ENCODE peak calls at places on chromosomes 13 and 19, in four cellular contexts. B is pancreas, X is body of pancreas, G is trophoblast cell. K is an unnamed sample.

GRCh38 chr13:96992633-96993032 is 1.6 kb downstream of the OXGR1 start:
- DNase-seq in B (no peak), X (no peak), G (no peak), K (no peak)

GRCh38 chr13:78022164-78022877 is 103.7 kb upstream of the EDNRB start:
- DNase-seq in B (no peak), X (peak; percentile 51), G (no peak), K (peak; percentile 24)

GRCh38 chr13:65638572-65639168 is 1591.5 kb downstream of the PCDH9 start:
- DNase-seq in B (no peak), X (peak; percentile 3), G (no peak), K (no peak)

GRCh38 chr19:40603071-40603718 is 2.0 kb downstream of the LTBP4 start:
- DNase-seq in B (no peak), X (no peak), G (peak; percentile 51), K (no peak)

GRCh38 chr19:34232566-34233481 is 21.5 kb upstream of the GARRE1 start:
- DNase-seq in B (no peak), X (peak; percentile 47), G (no peak), K (no peak)

GRCh38 chr13:79455331-79455730 is 25.6 kb upstream of the NDFIP2 start:
- DNase-seq in B (no peak), X (no peak), G (peak; percentile 96), K (no peak)

GRCh38 chr13:111210488-111210887 is 95.4 kb downstream of the ARHGEF7 start:
- DNase-seq in B (no peak), X (peak; percentile 17), G (no peak), K (no peak)

GRCh38 chr13:113981201-113981605 is 7.3 kb upstream of the C13orf46 start:
- DNase-seq in B (peak; percentile 67), X (peak; percentile 88), G (no peak), K (no peak)

GRCh38 chr19:39314016-39314728 is 6.5 kb downstream of the LRFN1 start:
- DNase-seq in B (no peak), X (no peak), G (no peak), K (no peak)

GRCh38 chr19:33705090-33705847 is 83.5 kb downstream of the CHST8 start:
- DNase-seq in B (no peak), X (no peak), G (no peak), K (no peak)

GRCh38 chr19:31515931-31516330 is 166.7 kb upstream of the TSHZ3 start:
- DNase-seq in B (no peak), X (no peak), G (no peak), K (no peak)

GRCh38 chr13:101018720-101019119 is 344.1 kb upstream of the TMTC4 start:
- DNase-seq in B (no peak), X (no peak), G (peak; percentile 81), K (no peak)

GRCh38 chr13:51422484-51422883 is 30.4 kb downstream of the INTS6 start:
- DNase-seq in B (no peak), X (no peak), G (no peak), K (no peak)

GRCh38 chr13:96811049-96811448 is 183.2 kb downstream of the OXGR1 start:
- DNase-seq in B (no peak), X (no peak), G (no peak), K (no peak)

GRCh38 chr13:37811441-37811840 is 58.1 kb downstream of the TRPC4 start:
- DNase-seq in B (no peak), X (no peak), G (peak; percentile 4), K (no peak)

GRCh38 chr13:40193290-40194203 is 472.9 kb downstream of the FOXO1 start:
- DNase-seq in B (no peak), X (peak; percentile 21), G (no peak), K (no peak)

GRCh38 chr19:1262687-1263123 is 6.4 kb upstream of the CIRBP start:
- DNase-seq in B (no peak), X (no peak), G (no peak), K (no peak)

GRCh38 chr13:37127706-37128241 is 22.3 kb upstream of the CSNK1A1L start:
- DNase-seq in B (peak; percentile 11), X (peak; percentile 34), G (no peak), K (no peak)

GRCh38 chr13:91017669-91018053 is 329.8 kb upstream of the MIR17HG start:
- DNase-seq in B (no peak), X (peak; percentile 42), G (no peak), K (no peak)

GRCh38 chr13:91399189-91400093 is 1.0 kb downstream of the GPC5 start:
- DNase-seq in B (no peak), X (no peak), G (no peak), K (no peak)

GRCh38 chr19:6374179-6374709 is 1.5 kb downstream of the PSPN start:
- DNase-seq in B (no peak), X (no peak), G (no peak), K (no peak)

GRCh38 chr13:27379694-27380596 is 44.5 kb upstream of the GTF3A start:
- DNase-seq in B (peak; percentile 74), X (peak; percentile 87), G (peak; percentile 46), K (peak; percentile 52)

DNA sequence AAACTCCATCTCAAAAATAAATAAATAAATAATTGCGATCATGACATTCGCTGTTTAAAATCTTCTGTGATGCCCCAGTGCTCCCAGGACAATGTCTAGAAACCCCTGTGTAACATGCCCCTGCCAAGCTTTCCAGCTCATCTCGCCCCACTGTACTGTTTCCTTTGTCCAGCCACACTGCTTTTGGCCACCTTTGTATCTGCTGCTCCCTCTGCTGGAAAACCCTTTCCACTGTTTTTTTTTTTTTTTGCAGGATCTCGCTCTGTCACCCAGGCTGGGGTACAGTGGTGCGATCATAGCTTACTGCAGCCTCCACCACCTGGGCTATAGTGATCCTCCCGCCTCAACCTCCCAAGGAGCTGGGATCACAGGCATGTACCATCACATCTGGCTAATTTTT is 7.5 kb downstream of the PLAUR start:
- DNase-seq in B (no peak), X (no peak), G (no peak), K (no peak)
- H3K36me3 ChIP-seq in B (no peaks in the 10 kb centered on the region), X (no peaks in the 10 kb centered on the region), G (peaks cover 5% of the 10 kb centered on the region), K (no peaks in the 10 kb centered on the region)

DNA sequence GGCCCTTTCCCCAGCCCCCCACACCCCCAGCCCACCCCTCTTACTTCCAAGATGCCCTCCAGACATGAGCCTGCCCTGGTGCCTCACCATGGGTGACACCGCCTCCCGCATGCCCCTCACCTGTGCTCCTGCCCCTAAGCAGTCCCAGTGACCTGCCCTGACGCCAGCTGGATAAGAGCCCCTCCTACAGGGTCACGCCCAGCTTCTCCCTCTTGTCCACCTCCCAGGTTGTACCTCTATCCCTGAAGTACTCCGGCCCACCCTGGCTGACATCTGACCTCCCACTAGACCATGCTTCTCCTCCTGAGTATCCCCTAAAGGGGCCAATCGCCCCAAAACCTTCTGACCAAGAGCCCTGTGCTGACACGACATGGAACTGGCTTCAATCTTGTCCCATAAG is 51.3 kb downstream of the COLGALT1 start:
- DNase-seq in B (no peak), X (no peak), G (peak; percentile 38), K (no peak)
- H3K4me1 ChIP-seq in B (peaks cover 8% of the 10 kb centered on the region), X (peaks cover 12% of the 10 kb centered on the region), G (peaks cover 9% of the 10 kb centered on the region), K (peaks cover 10% of the 10 kb centered on the region)

GRCh38 chr19:11008111-11008510 is 47.3 kb downstream of the SMARCA4 start:
- DNase-seq in B (no peak), X (no peak), G (peak; percentile 16), K (no peak)
- H3K36me3 ChIP-seq in B (peaks cover 23% of the 10 kb centered on the region), X (peaks cover 25% of the 10 kb centered on the region), G (peaks cover 67% of the 10 kb centered on the region), K (peaks cover 37% of the 10 kb centered on the region)

GRCh38 chr19:15286688-15287355 is 45.5 kb downstream of the BRD4 start:
- DNase-seq in B (no peak), X (no peak), G (no peak), K (no peak)

GRCh38 chr19:15284091-15284490 is 48.2 kb downstream of the BRD4 start:
- DNase-seq in B (no peak), X (no peak), G (no peak), K (no peak)

GRCh38 chr19:15287496-15287895 is 44.8 kb downstream of the BRD4 start:
- DNase-seq in B (no peak), X (no peak), G (no peak), K (no peak)

GRCh38 chr19:15284896-15285295 is 47.4 kb downstream of the BRD4 start:
- DNase-seq in B (no peak), X (no peak), G (no peak), K (no peak)

DNA sequence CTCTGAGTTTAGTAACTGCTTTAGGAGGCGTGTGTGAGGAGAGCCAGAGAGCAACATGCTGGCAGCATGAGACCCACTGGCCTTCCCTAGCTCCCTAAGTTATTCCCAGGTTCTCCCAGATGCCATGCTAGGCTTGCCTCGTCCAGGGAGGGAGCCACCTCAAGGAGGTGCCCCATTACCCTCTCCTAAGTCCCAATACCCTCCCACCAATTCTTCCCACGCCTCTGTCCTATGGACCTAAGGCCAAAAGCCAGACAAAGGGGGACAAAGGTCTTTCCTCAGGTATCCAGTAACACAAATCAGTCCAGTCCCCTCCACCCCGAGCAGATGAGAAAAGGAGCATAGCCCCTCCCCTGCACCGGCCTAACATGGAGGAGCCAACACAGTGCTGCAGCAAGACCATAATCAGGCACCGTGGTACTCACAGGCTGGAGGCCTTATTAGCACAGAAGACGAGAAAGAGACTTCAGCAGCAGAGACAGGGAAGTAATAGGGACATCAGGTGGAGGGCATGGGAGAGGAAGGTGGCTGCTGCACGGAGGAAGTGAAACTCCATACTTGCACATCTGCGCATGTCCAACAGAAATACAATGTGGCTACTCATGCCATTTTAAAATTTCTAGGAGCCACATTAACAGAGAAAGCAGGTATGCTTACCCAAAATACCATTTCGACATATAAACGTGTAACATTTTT is 46.3 kb downstream of the BRD4 start:
- DNase-seq in B (no peak), X (no peak), G (no peak), K (no peak)
- H3K4me1 ChIP-seq in B (peaks cover 34% of the 10 kb centered on the region), X (peaks cover 87% of the 10 kb centered on the region), G (peaks cover 43% of the 10 kb centered on the region), K (peaks cover 93% of the 10 kb centered on the region)

GRCh38 chr19:47195462-47195861 is 35.5 kb downstream of the BBC3 start:
- DNase-seq in B (no peak), X (no peak), G (no peak), K (no peak)

GRCh38 chr19:47200530-47200929 is 30.5 kb downstream of the BBC3 start:
- DNase-seq in B (no peak), X (no peak), G (no peak), K (no peak)

DNA sequence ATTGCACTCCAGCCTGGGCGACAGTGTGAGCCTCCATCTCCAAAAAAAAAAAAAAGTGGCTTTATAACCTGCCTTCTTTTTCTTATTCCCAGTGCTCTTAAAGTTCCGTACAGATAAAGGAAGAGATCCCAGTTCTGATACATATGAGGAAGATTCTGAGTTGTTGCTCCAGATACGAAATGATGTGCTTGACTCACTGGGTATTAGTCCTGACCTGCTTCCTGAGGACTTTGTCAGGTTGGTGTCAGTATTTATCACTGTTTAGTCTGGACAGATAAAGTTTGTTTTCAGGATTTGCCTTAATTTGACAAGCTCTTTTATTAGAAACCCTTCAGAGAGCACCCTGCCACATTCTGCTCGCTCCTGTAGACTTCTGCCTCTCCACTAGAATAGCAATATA is 33.9 kb downstream of the BBC3 start:
- DNase-seq in B (no peak), X (no peak), G (no peak), K (no peak)
- H3K36me3 ChIP-seq in B (no peaks in the 10 kb centered on the region), X (no peaks in the 10 kb centered on the region), G (peaks cover 35% of the 10 kb centered on the region), K (peaks cover 6% of the 10 kb centered on the region)

GRCh38 chr13:89574077-89574476 is 1773.4 kb upstream of the MIR17HG start:
- DNase-seq in B (no peak), X (no peak), G (no peak), K (no peak)
- H3K4me1 ChIP-seq in B (no peaks in the 10 kb centered on the region), X (no peaks in the 10 kb centered on the region), G (no peaks in the 10 kb centered on the region), K (no peaks in the 10 kb centered on the region)